ENCODE peak calls at places on chromosomes 16 and 17, in four cellular contexts. I, G, P and T are unnamed samples.

GRCh38 chr17:39702901-39703893 is 3.3 kb downstream of the ERBB2 start:
- DNase-seq in I (no peak), G (no peak), P (no peak), T (no peak)

GRCh38 chr16:55214412-55214811 is 109.6 kb upstream of the IRX6 start:
- DNase-seq in I (no peak), G (no peak), P (no peak), T (no peak)

GRCh38 chr17:61997649-61998048 is 67.4 kb downstream of the MED13 start:
- DNase-seq in I (no peak), G (no peak), P (no peak), T (no peak)

GRCh38 chr16:10828851-10829331 is 10.3 kb upstream of the TVP23A start:
- DNase-seq in I (no peak), G (no peak), P (peak), T (no peak)

GRCh38 chr16:11835891-11836652 is 15.3 kb downstream of the RSL1D1 start:
- DNase-seq in I (no peak), G (no peak), P (no peak), T (no peak)

GRCh38 chr17:81094744-81095607 is 60.0 kb downstream of the BAIAP2 start:
- DNase-seq in I (peak), G (peak), P (peak), T (no peak)

GRCh38 chr16:54928421-54929089 is 2.1 kb upstream of the IRX5 start:
- DNase-seq in I (no peak), G (peak), P (no peak), T (peak)

GRCh38 chr17:18156171-18156975 is 27.3 kb upstream of the ALKBH5 start:
- DNase-seq in I (no peak), G (no peak), P (no peak), T (no peak)